ENCODE peak calls at places on chromosomes 6 and 20, in seven cellular contexts. D is Calu3; C is fibroblast of the aortic adventitia; X is activated naive CD8-positive, alpha-beta T cell treated with anti-CD3 and anti-CD28 coated beads, Interleukin-2, amount 50 U/mL, for 24 hours; G is NT2/D1; K is iris pigment epithelial cell; U is COR-L47. W is an unnamed sample.
A peak's percentile ranks its signal among the peaks of the same experiment; 100 is the strongest.

GRCh38 chr6:145929037-145929633 is 35.0 kb downstream of the SHPRH start:
- DNase-seq in G (peak; percentile 9), K (peak; percentile 52), X (no peak), U (no peak), C (peak; percentile 78), D (no peak), W (peak; percentile 17)

GRCh38 chr6:108736832-108737231 is 111.4 kb upstream of the ARMC2 start:
- DNase-seq in U (no peak), D (peak; percentile 73), K (peak; percentile 92), X (no peak), C (peak; percentile 90), G (peak; percentile 63), W (no peak)

GRCh38 chr20:63044204-63044600 is 37.4 kb upstream of the BHLHE23 start:
- DNase-seq in C (no peak), D (no peak), K (no peak), G (no peak), X (no peak), U (no peak), W (no peak)

GRCh38 chr6:43948527-43949450 is 178.5 kb downstream of the MRPL14 start:
- DNase-seq in D (no peak), K (peak; percentile 46), C (peak; percentile 30), X (no peak), G (no peak), U (no peak), W (no peak)

GRCh38 chr20:4813839-4814695 is 92.4 kb downstream of the PRND start:
- DNase-seq in D (no peak), X (peak; percentile 52), G (no peak), K (no peak), U (no peak), C (no peak), W (no peak)

GRCh38 chr6:125073071-125073470 is 80.5 kb upstream of the TPD52L1 start:
- DNase-seq in U (no peak), D (no peak), X (no peak), K (no peak), C (no peak), G (no peak), W (no peak)

GRCh38 chr20:36353740-36354139 is 47.6 kb downstream of the DLGAP4 start:
- DNase-seq in G (no peak), K (no peak), U (no peak), X (no peak), C (no peak), D (no peak), W (no peak)

GRCh38 chr6:110513001-110513400 is 36.6 kb upstream of the SLC22A16 start:
- DNase-seq in G (no peak), U (peak; percentile 75), D (no peak), K (peak; percentile 63), C (peak; percentile 94), X (no peak), W (no peak)

GRCh38 chr20:56957737-56958553 is 308.5 kb downstream of the BMP7 start:
- DNase-seq in X (no peak), U (no peak), C (no peak), G (no peak), D (no peak), K (no peak), W (peak; percentile 65)

GRCh38 chr6:149454405-149454848 is 30.4 kb downstream of the ZC3H12D start:
- DNase-seq in X (no peak), D (peak; percentile 27), G (no peak), K (peak; percentile 79), U (no peak), C (peak; percentile 96), W (no peak)

GRCh38 chr6:126797981-126798380 is 320.5 kb upstream of the RSPO3 start:
- DNase-seq in G (no peak), U (no peak), D (no peak), K (peak; percentile 21), C (peak; percentile 26), X (no peak), W (no peak)

GRCh38 chr6:94953867-94954631 is 623.3 kb upstream of the MANEA start:
- DNase-seq in D (no peak), G (no peak), K (no peak), X (no peak), U (no peak), C (no peak), W (no peak)

GRCh38 chr20:48076247-48076646 is 291.0 kb upstream of the SULF2 start:
- DNase-seq in X (no peak), K (no peak), U (no peak), G (no peak), C (no peak), D (no peak), W (no peak)

GRCh38 chr20:11810316-11811130 is 107.2 kb upstream of the BTBD3 start:
- DNase-seq in U (peak; percentile 71), X (no peak), C (peak; percentile 60), D (no peak), G (no peak), K (peak; percentile 86), W (no peak)

GRCh38 chr6:45532626-45533258 is 155.0 kb upstream of the SUPT3H start:
- DNase-seq in D (no peak), U (no peak), K (peak; percentile 49), G (no peak), X (no peak), C (peak; percentile 42), W (no peak)

GRCh38 chr6:33958208-33958862 is 154.5 kb upstream of the MLN start:
- DNase-seq in K (no peak), C (no peak), G (no peak), X (peak; percentile 26), D (no peak), U (peak; percentile 67), W (peak; percentile 43)

GRCh38 chr6:37862992-37863391 is 43.5 kb downstream of the ZFAND3 start:
- DNase-seq in G (no peak), U (no peak), D (no peak), C (peak; percentile 59), K (peak; percentile 56), X (no peak), W (no peak)

W was measured in neuronal stem cell.